ENCODE peak calls at places on chromosomes 3 and 15, in ten cellular contexts. K is AG10803; E is MM.1S; U is endothelial cell; H is CD4-positive, alpha-beta T cell; F is mucosa of descending colon; Q is progenitor cell of endocrine pancreas; S is NB4; R is lower leg skin; C is brain microvascular endothelial cell. X is an unnamed sample.

GRCh38 chr3:197432407-197433127 is 123.2 kb downstream of the BDH1 start:
- DNase-seq in K (no peak), E (no peak), U (no peak), H (no peak), F (no peak), Q (no peak), S (no peak), R (no peak), C (no peak), X (peak; percentile 35)

GRCh38 chr3:40951636-40952035 is 247.7 kb upstream of the CTNNB1 start:
- DNase-seq in K (peak; percentile 73), E (no peak), U (no peak), H (no peak), F (no peak), Q (no peak), S (no peak), R (no peak), C (peak; percentile 94), X (no peak)

GRCh38 chr15:91936182-91936775 is 82.8 kb downstream of the SLCO3A1 start:
- DNase-seq in K (peak; percentile 24), E (no peak), U (no peak), H (no peak), F (no peak), Q (no peak), S (no peak), R (no peak), C (no peak), X (no peak)

GRCh38 chr15:57328479-57329250 is 47.6 kb upstream of the CGNL1 start:
- DNase-seq in K (no peak), E (no peak), U (no peak), H (no peak), F (no peak), Q (no peak), S (no peak), R (no peak), C (no peak), X (no peak)

GRCh38 chr3:16961621-16962205 is 77.0 kb downstream of the PLCL2 start:
- DNase-seq in K (no peak), E (no peak), U (no peak), H (no peak), F (no peak), Q (no peak), S (no peak), R (no peak), C (no peak), X (no peak)

GRCh38 chr3:42690766-42691680 is 5.7 kb downstream of the KLHL40 start:
- DNase-seq in K (no peak), E (no peak), U (no peak), H (no peak), F (no peak), Q (no peak), S (no peak), R (no peak), C (no peak), X (no peak)

GRCh38 chr3:188780188-188781147 is 391.3 kb upstream of the TPRG1 start:
- DNase-seq in K (peak; percentile 75), E (no peak), U (no peak), H (no peak), F (no peak), Q (no peak), S (peak; percentile 22), R (peak; percentile 81), C (no peak), X (peak; percentile 57)

GRCh38 chr3:194118920-194119319 is 17.0 kb upstream of the HES1 start:
- DNase-seq in K (no peak), E (no peak), U (no peak), H (no peak), F (no peak), Q (no peak), S (no peak), R (no peak), C (no peak), X (no peak)

GRCh38 chr3:153291052-153291689 is 129.1 kb downstream of the RAP2B start:
- DNase-seq in K (no peak), E (peak; percentile 70), U (no peak), H (no peak), F (no peak), Q (no peak), S (peak; percentile 72), R (no peak), C (peak; percentile 32), X (peak; percentile 36)

GRCh38 chr15:77739591-77740378 is 107.1 kb upstream of the LINGO1 start:
- DNase-seq in K (no peak), E (no peak), U (no peak), H (no peak), F (no peak), Q (no peak), S (no peak), R (no peak), C (no peak), X (no peak)

GRCh38 chr3:115498898-115499297 is 124.4 kb upstream of the GAP43 start:
- DNase-seq in K (no peak), E (no peak), U (no peak), H (no peak), F (no peak), Q (no peak), S (no peak), R (no peak), C (no peak), X (no peak)
- TF ChIP-seq CTCF in K (no peak), E (no peak), U (no peak), H (no peak), F (no peak), Q (no peak), S (no peak), R (no peak), C (no peak), X (no peak)

GRCh38 chr3:134630506-134630905 is 20.3 kb downstream of the KY start:
- DNase-seq in K (peak; percentile 15), E (no peak), U (no peak), H (no peak), F (no peak), Q (peak; percentile 6), S (peak; percentile 40), R (no peak), C (peak; percentile 45), X (peak; percentile 19)
- TF ChIP-seq CTCF in K (peak; percentile 49), E (peak; percentile 47), U (no peak), H (no peak), F (no peak), Q (peak; percentile 35), S (peak; percentile 55), R (no peak), C (peak; percentile 85), X (peak; percentile 41)

GRCh38 chr3:130894130-130894872 is 417 bp downstream of the ATP2C1 start:
- DNase-seq in K (no peak), E (peak; percentile 46), U (peak; percentile 36), H (no peak), F (peak; percentile 74), Q (peak; percentile 29), S (peak; percentile 54), R (peak; percentile 43), C (peak; percentile 8), X (peak; percentile 8)

GRCh38 chr3:130892759-130893239 is 1.1 kb upstream of the ATP2C1 start:
- DNase-seq in K (peak; percentile 75), E (peak; percentile 89), U (peak; percentile 59), H (peak; percentile 36), F (no peak), Q (peak; percentile 21), S (peak; percentile 87), R (peak; percentile 71), C (peak; percentile 76), X (peak; percentile 88)

GRCh38 chr3:130894873-130895330 is 1.0 kb downstream of the ATP2C1 start:
- DNase-seq in K (no peak), E (no peak), U (no peak), H (no peak), F (no peak), Q (no peak), S (no peak), R (no peak), C (no peak), X (peak; percentile 35)

GRCh38 chr3:130895690-130896089 is 1.8 kb downstream of the ATP2C1 start:
- DNase-seq in K (no peak), E (no peak), U (no peak), H (no peak), F (no peak), Q (no peak), S (no peak), R (no peak), C (no peak), X (no peak)

DNA sequence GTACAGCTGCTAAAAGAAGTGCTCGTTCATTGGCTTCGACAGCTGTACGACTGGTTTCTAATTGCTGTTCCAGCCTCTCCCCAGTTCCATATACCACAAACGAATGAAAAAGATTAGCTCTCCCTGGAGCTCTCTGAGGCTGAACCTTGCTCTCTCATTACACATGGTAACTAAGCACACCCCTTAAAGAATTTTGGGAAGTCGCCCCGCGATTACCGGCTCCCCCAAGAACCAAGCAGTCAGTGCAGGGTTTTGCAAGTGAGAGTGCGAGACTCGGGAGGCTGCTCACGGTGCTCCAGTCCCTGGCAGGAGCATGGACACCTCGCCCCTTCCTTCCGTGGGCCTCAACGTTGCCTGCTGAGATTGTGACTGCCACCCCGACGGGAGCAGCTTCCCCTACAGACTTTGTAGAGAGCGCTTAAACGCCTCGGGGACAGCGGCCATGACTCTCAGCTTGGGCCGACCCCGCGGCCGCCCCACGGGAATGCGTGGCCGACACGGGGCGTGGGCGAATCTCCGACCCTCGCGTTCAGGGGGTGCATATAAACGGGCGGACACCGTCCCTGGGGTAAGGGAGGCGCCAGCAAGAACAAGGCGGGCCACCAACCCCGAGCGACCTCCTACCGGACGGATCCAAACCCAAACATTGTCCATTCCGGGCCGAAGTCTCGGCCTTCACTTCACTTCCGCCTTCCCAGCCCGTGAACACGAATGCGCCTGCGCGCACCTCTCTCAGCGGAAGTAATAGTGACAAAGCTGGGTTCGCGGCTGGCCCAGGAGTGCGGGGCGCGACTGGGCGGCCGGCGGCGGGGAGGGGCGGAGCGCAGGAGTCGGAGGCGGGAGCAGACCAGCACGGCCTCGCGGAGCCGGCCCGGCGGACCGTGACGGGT is at the start of gene ATP2C1:
- DNase-seq in K (peak; percentile 94), E (peak; percentile 96), U (peak; percentile 95), H (peak; percentile 78), F (peak; percentile 97), Q (peak; percentile 90), S (peak; percentile 95), R (peak; percentile 94), C (peak; percentile 93), X (peak; percentile 94)
- TF ChIP-seq CTCF in K (peak; percentile 2), E (no peak), U (peak; percentile 39), H (peak; percentile 48), F (no peak), Q (peak; percentile 17), S (no peak), R (no peak), C (no peak), X (no peak)

DNA sequence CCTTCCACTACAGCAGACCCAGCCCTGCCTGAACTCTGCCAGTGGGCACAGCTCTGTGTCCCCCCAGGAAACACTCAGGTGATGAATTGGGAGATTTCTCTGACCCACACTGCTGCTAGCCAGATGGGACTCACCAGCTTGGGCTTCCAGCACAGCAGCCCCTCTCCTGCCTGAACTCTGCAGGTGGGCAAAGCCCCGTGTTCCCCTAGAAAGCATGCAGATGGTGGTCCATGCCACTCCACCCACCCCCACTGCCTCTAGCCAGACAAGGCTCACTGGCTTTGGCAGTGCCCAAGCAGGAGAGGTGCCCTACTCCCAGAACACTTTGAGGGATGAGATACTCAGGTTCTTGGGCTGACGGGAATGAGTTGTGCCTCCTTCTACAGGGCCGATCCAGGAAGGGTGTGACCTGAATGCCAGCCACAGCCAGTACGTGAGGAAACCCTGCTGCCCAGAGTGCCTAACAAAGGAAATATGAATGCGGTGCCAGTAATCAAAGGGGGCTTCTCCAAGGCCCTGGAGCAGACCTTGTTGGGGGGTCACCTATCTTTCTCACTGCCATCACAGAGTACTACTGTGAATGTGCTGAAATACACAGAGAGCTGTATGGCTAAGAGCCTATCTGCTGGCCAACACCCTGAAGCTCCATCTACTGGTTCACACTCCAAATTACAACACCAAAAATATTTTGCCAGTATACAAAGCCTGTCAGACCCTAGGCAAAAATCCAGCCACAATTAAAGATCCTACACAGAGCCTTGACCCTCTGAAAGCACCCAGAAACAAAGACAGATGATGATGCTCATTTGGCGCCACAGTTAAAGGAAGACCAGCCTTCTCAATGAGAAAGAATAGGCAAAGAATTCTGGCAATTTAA is 61.9 kb downstream of the BTLA start:
- DNase-seq in K (peak; percentile 44), E (peak; percentile 69), U (no peak), H (no peak), F (no peak), Q (no peak), S (peak; percentile 44), R (no peak), C (peak; percentile 68), X (peak; percentile 36)
- TF ChIP-seq CTCF in K (peak; percentile 62), E (peak; percentile 72), U (no peak), H (peak; percentile 42), F (no peak), Q (no peak), S (peak; percentile 27), R (no peak), C (peak; percentile 69), X (peak; percentile 34)